ENCODE peak calls at places on chromosomes 2 and 18, in ten cellular contexts. L is tibial artery; Q is HCT116; Z is breast epithelium; H is RWPE2; W is cardiac muscle cell; P is CD4-positive, alpha-beta T cell; T is neural progenitor cell; S is PC-9; M is brain microvascular endothelial cell. A is an unnamed sample.

GRCh38 chr2:228059735-228060134 is 121.8 kb downstream of the SPHKAP start:
- DNase-seq in W (peak; percentile 5), P (no peak), T (no peak), M (no peak), H (no peak), Q (no peak), S (no peak), L (no peak), Z (no peak), A (no peak)

GRCh38 chr2:63052411-63053234 is 2.0 kb downstream of the OTX1 start:
- DNase-seq in P (no peak), W (no peak), H (no peak), Z (no peak), S (no peak), M (no peak), L (no peak), Q (no peak), T (peak; percentile 39), A (no peak)

GRCh38 chr2:216713691-216714411 is 18.5 kb upstream of the IGFBP5 start:
- DNase-seq in H (peak; percentile 93), M (peak; percentile 83), P (no peak), L (peak; percentile 91), Z (no peak), Q (no peak), W (no peak), T (no peak), S (no peak), A (peak; percentile 98)

GRCh38 chr18:55380574-55380973 is 207.4 kb downstream of the TCF4 start:
- DNase-seq in S (no peak), M (no peak), W (no peak), H (no peak), P (no peak), L (no peak), T (no peak), Z (no peak), Q (no peak), A (no peak)

GRCh38 chr2:232053777-232054176 is 92.3 kb downstream of the DIS3L2 start:
- DNase-seq in L (no peak), T (no peak), M (no peak), S (no peak), P (no peak), W (no peak), Q (no peak), Z (no peak), H (no peak), A (no peak)

GRCh38 chr2:235240574-235240973 is 253.3 kb upstream of the AGAP1 start:
- DNase-seq in S (no peak), W (no peak), Z (no peak), Q (no peak), M (no peak), L (no peak), T (no peak), P (no peak), H (no peak), A (no peak)

GRCh38 chr2:32946314-32947075 is at the start of gene LTBP1:
- DNase-seq in Q (peak; percentile 45), L (peak; percentile 89), W (peak; percentile 90), S (peak; percentile 68), H (peak; percentile 69), M (peak; percentile 67), T (peak; percentile 84), Z (peak; percentile 59), P (peak; percentile 23), A (peak; percentile 70)

GRCh38 chr2:241010531-241011295 is 12.3 kb downstream of the SNED1 start:
- DNase-seq in W (no peak), P (no peak), T (no peak), H (peak; percentile 55), M (no peak), S (no peak), Q (no peak), L (no peak), Z (peak; percentile 44), A (no peak)

GRCh38 chr18:9000736-9001135 is 101.8 kb upstream of the NDUFV2 start:
- DNase-seq in Z (no peak), T (no peak), S (no peak), W (no peak), H (no peak), L (no peak), M (no peak), P (no peak), Q (no peak), A (no peak)

GRCh38 chr2:101770672-101771071 is 73.2 kb downstream of the MAP4K4 start:
- DNase-seq in Z (no peak), Q (peak; percentile 62), H (no peak), T (peak; percentile 69), P (no peak), M (peak; percentile 39), S (peak; percentile 17), L (no peak), W (peak; percentile 84), A (no peak)

GRCh38 chr2:165691615-165692014 is 102.4 kb downstream of the GALNT3 start:
- DNase-seq in L (peak; percentile 69), W (no peak), T (peak; percentile 79), H (no peak), Z (no peak), S (no peak), M (peak; percentile 74), P (no peak), Q (no peak), A (no peak)

GRCh38 chr2:35973132-35973736 is 382.3 kb upstream of the CRIM1 start:
- DNase-seq in W (peak; percentile 46), S (peak; percentile 9), P (no peak), T (peak; percentile 65), Q (no peak), M (peak; percentile 31), H (no peak), Z (no peak), L (no peak), A (peak; percentile 13)

GRCh38 chr2:24018241-24018640 is 8.4 kb downstream of the MFSD2B start:
- DNase-seq in W (no peak), H (no peak), M (no peak), S (no peak), Q (no peak), Z (no peak), P (no peak), T (no peak), L (no peak), A (no peak)

GRCh38 chr18:78939105-78939504 is 40.5 kb upstream of the SALL3 start:
- DNase-seq in P (no peak), S (no peak), T (no peak), M (no peak), W (no peak), Z (no peak), L (no peak), H (no peak), Q (no peak), A (peak; percentile 26)

GRCh38 chr18:820591-821170 is 8.6 kb upstream of the YES1 start:
- DNase-seq in P (no peak), M (no peak), S (no peak), H (no peak), Q (no peak), L (no peak), T (no peak), Z (no peak), W (no peak), A (no peak)

DNA sequence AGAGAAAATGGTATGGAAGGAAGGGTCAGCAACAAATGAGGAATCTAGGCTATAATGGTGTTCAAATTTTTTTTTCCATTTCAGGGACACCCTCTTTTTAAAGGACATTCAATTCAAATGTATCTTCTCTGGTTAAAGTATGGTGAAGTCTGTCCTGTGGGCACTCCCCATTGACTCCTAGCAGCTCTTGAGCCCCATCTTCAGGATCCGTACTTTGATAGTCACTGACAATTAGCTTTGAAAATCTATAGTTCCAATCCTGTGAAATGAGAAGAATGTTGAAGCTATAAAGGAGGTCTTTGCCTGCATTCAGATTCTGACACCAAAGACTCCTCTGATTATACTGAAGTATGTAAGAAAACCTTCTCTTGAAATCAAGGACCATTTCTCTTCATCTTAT is 43.3 kb downstream of the KCNH7 start:
- DNase-seq in W (no peak), L (no peak), Q (no peak), M (no peak), P (no peak), T (peak; percentile 46), S (no peak), H (no peak), Z (no peak), A (no peak)
- TF ChIP-seq CTCF in W (no peak), L (no peak), Q (no peak), M (peak; percentile 33), P (no peak), T (peak; percentile 53), S (peak; percentile 38), H (peak; percentile 2), Z (no peak), A (no peak)

DNA sequence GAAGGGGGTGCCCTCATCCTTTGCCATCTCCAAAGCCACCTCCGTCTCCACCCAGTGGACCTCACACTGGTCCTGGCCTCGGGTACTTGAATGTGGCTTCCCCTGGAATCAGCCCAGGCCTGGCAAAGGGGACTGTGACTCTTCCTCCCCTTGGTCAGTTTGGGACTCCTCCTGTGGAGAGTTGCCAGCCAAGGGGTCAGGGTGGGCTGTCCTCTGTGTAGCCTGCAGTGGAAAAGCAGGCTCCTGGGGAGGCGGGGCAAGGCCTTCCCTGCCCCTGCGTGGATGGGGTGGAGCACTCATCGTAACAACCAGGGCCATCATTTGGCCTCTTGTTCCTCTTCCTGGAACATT is 59.8 kb downstream of the INHBB start:
- DNase-seq in Z (no peak), H (no peak), W (no peak), Q (no peak), T (no peak), M (no peak), L (no peak), S (no peak), P (no peak), A (no peak)
- H3K27ac ChIP-seq in Z (no peak overlapping the region), H (no peak overlapping the region), W (no peak overlapping the region), Q (no peak overlapping the region), T (no peak overlapping the region), M (no peak overlapping the region), L (no peak overlapping the region), S (no peak overlapping the region), P (no peak overlapping the region), A (no peak overlapping the region)

GRCh38 chr18:67464499-67464898 is 52.0 kb downstream of the DSEL start:
- DNase-seq in M (no peak), P (no peak), L (no peak), T (no peak), S (no peak), H (no peak), Q (no peak), W (no peak), Z (no peak), A (no peak)

GRCh38 chr18:67468038-67468437 is 48.5 kb downstream of the DSEL start:
- DNase-seq in Q (no peak), H (no peak), P (no peak), W (no peak), T (no peak), M (no peak), S (no peak), Z (no peak), L (no peak), A (no peak)

GRCh38 chr18:67467188-67467587 is 49.3 kb downstream of the DSEL start:
- DNase-seq in Q (no peak), S (no peak), Z (no peak), P (no peak), H (no peak), M (no peak), W (no peak), T (peak; percentile 51), L (no peak), A (no peak)

GRCh38 chr18:67463829-67464228 is 52.7 kb downstream of the DSEL start:
- DNase-seq in L (no peak), P (no peak), W (peak; percentile 11), M (no peak), T (no peak), S (no peak), H (no peak), Q (no peak), Z (no peak), A (no peak)
- TF ChIP-seq CTCF in L (no peak), P (no peak), W (peak; percentile 21), M (peak; percentile 27), T (peak; percentile 40), S (peak; percentile 35), H (peak; percentile 9), Q (no peak), Z (no peak), A (no peak)

GRCh38 chr2:159639712-159640111 is 23.4 kb upstream of the BAZ2B start:
- DNase-seq in S (no peak), P (no peak), H (no peak), T (no peak), W (no peak), Q (no peak), Z (no peak), L (no peak), M (no peak), A (no peak)
- H3K27ac ChIP-seq in S (no peak overlapping the region), P (no peak overlapping the region), H (peak overlapping the region; percentile 96), T (no peak overlapping the region), W (no peak overlapping the region), Q (no peak overlapping the region), Z (no peak overlapping the region), L (no peak overlapping the region), M (no peak overlapping the region), A (no peak overlapping the region)

A was measured in RWPE1.